ENCODE peak calls at places on chromosomes 16 and 17, in four cellular contexts. E is kidney, I is SJSA1, Z is AG04449. M is an unnamed sample.

GRCh38 chr16:76226011-76226410 is 51.2 kb upstream of the CNTNAP4 start:
- DNase-seq in E (peak), I (no peak), Z (no peak), M (no peak)

GRCh38 chr16:72094266-72094610 is 591 bp downstream of the DHX38 start:
- DNase-seq in E (no peak), I (no peak), Z (no peak), M (no peak)

GRCh38 chr17:7782237-7782636 is 51.8 kb upstream of the KDM6B start:
- DNase-seq in E (no peak), I (no peak), Z (no peak), M (no peak)

GRCh38 chr17:77930780-77931768 is 27.4 kb upstream of the TNRC6C start:
- DNase-seq in E (no peak), I (no peak), Z (no peak), M (no peak)

GRCh38 chr16:74740795-74741304 is 33.8 kb downstream of the FA2H start:
- DNase-seq in E (peak), I (no peak), Z (no peak), M (peak)

GRCh38 chr16:8963010-8963824 is 489 bp downstream of the USP7 start:
- DNase-seq in E (peak), I (no peak), Z (no peak), M (peak)

GRCh38 chr16:89722392-89723278 is 1.3 kb downstream of the ZNF276 start:
- DNase-seq in E (peak), I (no peak), Z (no peak), M (peak)

GRCh38 chr16:84526794-84527485 is 22.5 kb upstream of the MEAK7 start:
- DNase-seq in E (no peak), I (no peak), Z (no peak), M (no peak)

GRCh38 chr16:23081675-23082119 is 67.6 kb downstream of the USP31 start:
- DNase-seq in E (no peak), I (no peak), Z (no peak), M (no peak)

GRCh38 chr16:54374136-54374535 is 87.5 kb upstream of the IRX3 start:
- DNase-seq in E (no peak), I (no peak), Z (no peak), M (no peak)

GRCh38 chr17:9185142-9185541 is 163.8 kb downstream of the NTN1 start:
- DNase-seq in E (no peak), I (no peak), Z (no peak), M (no peak)

GRCh38 chr17:59899099-59899498 is 6.2 kb downstream of the RPS6KB1 start:
- DNase-seq in E (no peak), I (no peak), Z (no peak), M (no peak)

GRCh38 chr17:39461911-39462641 is 790 bp downstream of the CDK12 start:
- DNase-seq in E (peak), I (peak), Z (no peak), M (no peak)

GRCh38 chr16:66905633-66906539 is 12.8 kb downstream of the CDH16 start:
- DNase-seq in E (peak), I (no peak), Z (no peak), M (peak)

GRCh38 chr17:66441012-66441703 is 138.7 kb downstream of the PRKCA start:
- DNase-seq in E (no peak), I (no peak), Z (no peak), M (no peak)

GRCh38 chr16:75921281-75921680 is 195.0 kb upstream of the CPHXL start:
- DNase-seq in E (no peak), I (no peak), Z (no peak), M (no peak)

GRCh38 chr17:46770818-46771600 is 47.5 kb downstream of the WNT3 start:
- DNase-seq in E (peak), I (peak), Z (no peak), M (peak)

GRCh38 chr16:19323596-19323995 is 38.1 kb downstream of the CLEC19A start:
- DNase-seq in E (no peak), I (no peak), Z (no peak), M (no peak)

GRCh38 chr17:31581022-31581483 is 189.6 kb downstream of the RAB11FIP4 start:
- DNase-seq in E (peak), I (peak), Z (no peak), M (peak)

GRCh38 chr17:70217571-70217970 is 48.2 kb downstream of the KCNJ2 start:
- DNase-seq in E (no peak), I (no peak), Z (no peak), M (no peak)

GRCh38 chr17:47895254-47895855 is 681 bp upstream of the SP2 start:
- DNase-seq in E (no peak), I (peak), Z (no peak), M (peak)

GRCh38 chr17:29659155-29659554 is 36.4 kb upstream of the CORO6 start:
- DNase-seq in E (no peak), I (no peak), Z (no peak), M (no peak)

GRCh38 chr17:4488989-4489595 is 9.6 kb upstream of the SPNS2 start:
- DNase-seq in E (peak), I (no peak), Z (no peak), M (no peak)

GRCh38 chr17:70780031-70780430 is 610.7 kb downstream of the KCNJ2 start:
- DNase-seq in E (no peak), I (no peak), Z (no peak), M (no peak)

GRCh38 chr17:33154869-33155455 is 138.1 kb downstream of the ASIC2 start:
- DNase-seq in E (no peak), I (no peak), Z (no peak), M (no peak)

GRCh38 chr16:6157806-6158205 is 1060.2 kb upstream of the EEF2KMT start:
- DNase-seq in E (no peak), I (no peak), Z (no peak), M (no peak)

DNA sequence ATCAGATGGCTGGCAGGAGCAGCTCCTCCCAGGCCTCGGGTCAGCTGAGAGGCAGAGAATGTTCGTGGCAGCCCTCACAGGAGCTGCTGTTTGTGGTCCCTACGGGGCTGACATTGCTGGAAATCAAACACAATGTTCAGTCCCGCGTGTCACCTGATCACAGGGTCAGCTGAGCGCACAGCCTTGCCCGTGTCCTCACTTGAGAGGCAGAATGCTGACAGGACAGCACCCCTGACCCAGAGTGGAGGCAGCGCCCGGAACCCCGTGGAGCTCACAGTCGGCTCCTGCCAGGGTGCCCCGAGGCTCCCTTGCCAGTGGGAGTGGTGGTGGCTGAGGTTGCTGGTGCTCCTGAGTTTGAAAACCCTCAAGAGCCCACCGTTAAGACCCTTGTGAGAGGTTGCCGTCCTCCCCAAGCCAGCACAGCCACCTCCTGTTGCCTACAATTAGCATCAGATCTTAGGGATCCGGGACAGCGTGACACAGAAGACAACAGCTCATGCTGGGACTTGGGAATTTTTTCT is 3.6 kb upstream of the CHMP6 start:
- DNase-seq in E (no peak), I (no peak), Z (no peak), M (peak)
- H3K4me3 ChIP-seq in E (no peak), I (no peak), Z (no peak), M (no peak)

DNA sequence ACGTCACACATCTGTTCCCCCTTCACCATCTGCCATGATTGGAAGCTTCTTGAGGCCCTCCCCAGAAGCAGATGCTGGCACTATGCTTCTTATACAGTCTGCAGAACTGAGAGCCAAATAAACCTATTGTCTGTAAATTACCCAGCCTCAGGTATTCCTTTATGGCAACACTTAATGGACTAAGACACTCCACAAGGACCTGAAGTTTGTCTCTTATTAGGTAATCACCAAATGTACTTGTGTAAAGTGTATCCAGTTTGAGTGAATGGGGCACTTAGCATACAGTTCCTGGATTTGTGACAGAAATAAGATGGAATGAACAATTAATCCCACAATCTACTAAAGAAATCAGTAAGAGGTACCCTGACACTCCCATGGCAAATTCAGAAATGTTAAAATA is 105.3 kb downstream of the SLC39A11 start:
- DNase-seq in E (no peak), I (no peak), Z (no peak), M (no peak)
- H3K4me3 ChIP-seq in E (no peak), I (no peak), Z (no peak), M (no peak)

DNA sequence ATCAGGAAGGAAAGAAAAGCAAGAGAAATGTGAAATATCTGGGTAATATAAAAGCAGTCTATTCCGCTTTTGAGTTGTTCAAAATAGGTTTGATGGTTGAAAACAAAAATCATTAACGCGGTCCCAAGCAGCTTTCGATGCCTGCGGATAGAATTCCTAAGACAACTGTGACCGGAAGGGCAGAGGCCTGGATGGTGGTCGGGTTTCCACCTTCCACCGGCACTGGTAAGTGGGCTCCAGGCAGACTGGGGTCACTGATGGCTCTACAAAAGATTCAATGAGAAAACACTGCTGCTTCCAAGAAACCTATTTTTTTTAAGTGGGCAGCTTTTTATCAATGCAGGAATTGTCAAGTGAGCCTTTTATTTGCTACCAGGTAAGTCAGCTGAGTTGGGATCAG is 49.8 kb downstream of the ZCCHC14 start:
- DNase-seq in E (no peak), I (no peak), Z (no peak), M (no peak)
- H3K4me3 ChIP-seq in E (no peak), I (no peak), Z (no peak), M (no peak)

DNA sequence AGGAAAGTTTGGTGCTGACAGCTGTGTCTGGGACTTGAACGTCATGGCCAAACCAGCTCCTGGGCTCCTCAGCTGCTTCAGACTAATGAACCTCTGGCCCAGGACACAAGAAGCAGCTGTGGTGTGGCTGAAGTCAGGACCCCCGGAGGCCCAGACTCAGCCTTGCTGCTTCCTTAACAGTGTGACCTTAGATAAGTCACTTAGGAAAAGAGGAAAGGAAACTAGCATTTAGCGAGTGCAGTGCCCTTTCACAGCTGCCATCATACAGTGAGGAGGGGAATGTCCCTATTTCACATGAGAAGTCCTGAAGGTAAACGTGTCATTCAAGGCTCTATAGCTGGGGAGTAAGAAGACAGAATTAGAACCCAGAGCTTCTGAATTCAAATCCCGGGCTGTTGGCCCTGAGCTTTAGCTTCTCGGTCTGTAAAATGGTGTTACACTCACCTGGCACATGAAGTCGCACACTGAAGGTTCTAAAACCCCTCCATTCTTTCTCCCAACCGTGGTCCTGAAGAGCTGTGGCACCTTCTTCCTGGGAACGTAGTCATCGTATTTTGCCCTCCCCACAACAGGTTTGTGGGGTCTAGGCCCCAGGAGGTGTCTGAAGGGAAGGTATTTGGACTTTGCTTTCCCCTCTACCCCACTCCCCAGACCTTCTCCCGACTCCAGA is 910 bp upstream of the RAMP2 start:
- DNase-seq in E (no peak), I (no peak), Z (no peak), M (peak)
- H3K4me3 ChIP-seq in E (peak), I (no peak), Z (no peak), M (peak)

DNA sequence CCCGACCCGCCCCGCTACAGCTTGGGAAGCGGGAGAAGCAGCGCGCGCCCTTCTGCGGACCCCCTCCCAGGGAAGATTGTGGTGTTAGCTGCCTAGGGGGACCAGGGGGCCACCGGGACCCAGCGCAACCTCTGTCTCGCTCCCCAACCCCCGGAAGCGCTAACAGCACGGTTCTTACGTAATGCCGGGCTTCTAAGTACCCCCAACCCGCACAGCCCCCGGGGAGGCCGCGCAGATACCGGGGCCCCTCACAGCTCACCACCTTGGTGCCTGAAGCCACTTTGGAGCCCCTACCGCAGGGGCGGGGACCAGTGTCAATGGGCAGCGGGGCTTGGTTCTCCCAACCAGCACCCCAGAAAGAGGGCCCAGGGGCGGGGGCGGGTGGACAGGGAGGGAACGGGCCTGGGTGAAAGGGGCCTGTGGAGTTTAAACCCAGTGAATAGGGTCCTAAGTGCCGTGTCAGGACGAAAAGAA is 348 bp downstream of the MPP2 start:
- DNase-seq in E (peak), I (no peak), Z (no peak), M (no peak)
- H3K4me3 ChIP-seq in E (peak), I (peak), Z (peak), M (peak)

GRCh38 chr16:65546353-65546791 is 424.5 kb upstream of the CDH11 start:
- DNase-seq in E (no peak), I (no peak), Z (no peak), M (no peak)

GRCh38 chr16:65548470-65548869 is 426.6 kb upstream of the CDH11 start:
- DNase-seq in E (no peak), I (no peak), Z (no peak), M (no peak)

GRCh38 chr16:65543781-65544740 is 422.2 kb upstream of the CDH11 start:
- DNase-seq in E (no peak), I (no peak), Z (no peak), M (no peak)

GRCh38 chr16:65547799-65548446 is 426.1 kb upstream of the CDH11 start:
- DNase-seq in E (no peak), I (peak), Z (peak), M (no peak)
- H3K4me3 ChIP-seq in E (no peak), I (no peak), Z (peak), M (no peak)

M was measured in spleen.